ENCODE peak calls at places on chromosomes 13 and 19, in six cellular contexts. T is HCT116; Q is NAMALWA; V is T-helper 17 cell; J is CD4-positive, alpha-beta T cell; H is iris pigment epithelial cell. W is an unnamed sample.

GRCh38 chr13:112968910-112969691 is at the start of gene MCF2L:
- DNase-seq in V (peak), J (peak), H (peak), T (no peak), Q (peak), W (peak)

GRCh38 chr19:35346193-35347052 is 1.3 kb upstream of the FFAR1 start:
- DNase-seq in V (peak), T (no peak), J (peak), H (no peak), Q (peak), W (peak)

GRCh38 chr19:19061491-19061890 is 2.3 kb upstream of the SLC25A42 start:
- DNase-seq in T (no peak), H (no peak), J (no peak), Q (no peak), V (no peak), W (no peak)

GRCh38 chr13:59946924-59947323 is 216.8 kb downstream of the DIAPH3 start:
- DNase-seq in V (no peak), T (no peak), H (peak), J (no peak), Q (no peak), W (no peak)

GRCh38 chr19:8578642-8579265 is 1.5 kb upstream of the MYO1F start:
- DNase-seq in J (peak), Q (peak), T (peak), V (peak), H (peak), W (peak)

GRCh38 chr13:60642552-60642951 is 245.5 kb downstream of the TDRD3 start:
- DNase-seq in Q (no peak), J (no peak), T (no peak), H (no peak), V (no peak), W (no peak)

GRCh38 chr19:18157465-18158063 is 4.6 kb downstream of the PIK3R2 start:
- DNase-seq in Q (no peak), J (no peak), H (no peak), T (no peak), V (no peak), W (no peak)

GRCh38 chr13:33494596-33495214 is 209.2 kb upstream of the STARD13 start:
- DNase-seq in V (no peak), T (peak), J (no peak), Q (no peak), H (peak), W (no peak)

GRCh38 chr13:79973533-79973963 is 367.4 kb downstream of the SPRY2 start:
- DNase-seq in Q (peak), H (peak), V (no peak), T (no peak), J (no peak), W (no peak)

GRCh38 chr13:28532226-28533048 is 37.5 kb upstream of the FLT1 start:
- DNase-seq in Q (no peak), T (no peak), H (peak), V (no peak), J (no peak), W (no peak)

GRCh38 chr13:110630566-110631119 is 15.3 kb downstream of the NAXD start:
- DNase-seq in H (no peak), J (no peak), T (no peak), V (no peak), Q (no peak), W (no peak)

GRCh38 chr13:18946738-18947137 is 234.9 kb downstream of the TUBA3C start:
- DNase-seq in V (no peak), H (no peak), Q (no peak), J (no peak), T (no peak), W (no peak)

GRCh38 chr13:36096411-36097184 is 34.6 kb downstream of the DCLK1 start:
- DNase-seq in Q (no peak), T (no peak), H (peak), J (no peak), V (no peak), W (no peak)

GRCh38 chr13:25971499-25972145 is 80.2 kb downstream of the SHISA2 start:
- DNase-seq in H (no peak), J (peak), Q (no peak), T (no peak), V (no peak), W (peak)

GRCh38 chr19:6273701-6274601 is 5.8 kb downstream of the MLLT1 start:
- DNase-seq in H (peak), Q (no peak), T (no peak), J (no peak), V (no peak), W (no peak)

GRCh38 chr19:33640773-33641172 is 19.0 kb downstream of the CHST8 start:
- DNase-seq in V (no peak), J (no peak), Q (no peak), T (no peak), H (no peak), W (no peak)

GRCh38 chr19:12994701-12995595 is at the start of gene NFIX:
- DNase-seq in J (peak), T (no peak), Q (no peak), V (peak), H (peak), W (peak)

GRCh38 chr13:109700176-109700575 is 86.2 kb downstream of the IRS2 start:
- DNase-seq in J (no peak), V (no peak), Q (peak), T (no peak), H (peak), W (no peak)

GRCh38 chr19:32599736-32600157 is 18.8 kb downstream of the PDCD5 start:
- DNase-seq in V (no peak), J (peak), T (peak), H (peak), Q (peak), W (no peak)

GRCh38 chr19:2962018-2962670 is 15.2 kb upstream of the TLE6 start:
- DNase-seq in H (peak), V (no peak), Q (peak), T (peak), J (peak), W (peak)

GRCh38 chr19:21574607-21575006 is 69.2 kb downstream of the ZNF429 start:
- DNase-seq in H (no peak), J (no peak), Q (no peak), T (no peak), V (no peak), W (no peak)

GRCh38 chr13:39688699-39689405 is 33.4 kb downstream of the COG6 start:
- DNase-seq in J (no peak), T (no peak), Q (peak), V (no peak), H (peak), W (no peak)

GRCh38 chr19:35262101-35262761 is 6.5 kb upstream of the USF2 start:
- DNase-seq in H (no peak), J (no peak), Q (no peak), V (no peak), T (no peak), W (no peak)

GRCh38 chr19:35228177-35228930 is at the start of gene FAM187B:
- DNase-seq in H (no peak), T (no peak), J (no peak), V (no peak), Q (no peak), W (no peak)

GRCh38 chr13:44385847-44386246 is 12.2 kb downstream of the SERP2 start:
- DNase-seq in V (no peak), Q (no peak), T (no peak), H (no peak), J (no peak), W (no peak)

GRCh38 chr13:41064493-41064892 is 3.2 kb downstream of the WBP4 start:
- DNase-seq in H (peak), T (no peak), Q (no peak), V (no peak), J (no peak), W (no peak)

GRCh38 chr13:110801044-110801443 is 87.5 kb downstream of the ING1 start:
- DNase-seq in V (no peak), H (no peak), Q (no peak), J (no peak), T (no peak), W (no peak)

GRCh38 chr19:42287017-42287825 is 14.7 kb upstream of the PRR19 start:
- DNase-seq in Q (no peak), H (no peak), J (no peak), V (no peak), T (no peak), W (no peak)

GRCh38 chr13:114230117-114230516 is 4.6 kb upstream of the CDC16 start:
- DNase-seq in T (no peak), H (peak), Q (no peak), J (no peak), V (no peak), W (no peak)

GRCh38 chr19:8517551-8518442 is 3.8 kb upstream of the ZNF414 start:
- DNase-seq in H (peak), V (peak), J (peak), T (no peak), Q (no peak), W (peak)

GRCh38 chr13:40060318-40061007 is 405.0 kb downstream of the COG6 start:
- DNase-seq in H (peak), T (no peak), J (no peak), Q (peak), V (no peak), W (no peak)

GRCh38 chr19:1718382-1719315 is 34.7 kb upstream of the ONECUT3 start:
- DNase-seq in H (no peak), T (no peak), Q (no peak), J (no peak), V (no peak), W (no peak)

GRCh38 chr19:45601115-45601514 is 897 bp downstream of the GPR4 start:
- DNase-seq in V (no peak), T (no peak), Q (no peak), H (no peak), J (no peak), W (no peak)

GRCh38 chr19:31085125-31085524 is 264.1 kb downstream of the TSHZ3 start:
- DNase-seq in T (no peak), J (no peak), H (no peak), V (no peak), Q (no peak), W (no peak)

GRCh38 chr13:82358284-82358683 is 1524.0 kb downstream of the SLITRK1 start:
- DNase-seq in H (peak), Q (no peak), V (no peak), J (no peak), T (no peak), W (no peak)

GRCh38 chr13:23753523-23753922 is 135.7 kb downstream of the MIPEP start:
- DNase-seq in Q (no peak), H (peak), J (no peak), T (no peak), V (no peak), W (no peak)